ENCODE peak calls at places on chromosomes 3 and 15, in six cellular contexts. J is neuronal stem cell, D is kidney glomerular epithelial cell, Z is D341Med, Y is activated T-cell treated with anti-CD3 and anti-CD28 coated beads for 1 hour, K is HTR-8/SVneo. M is an unnamed sample.

GRCh38 chr3:51687472-51688205 is 16.6 kb downstream of the TEX264 start:
- DNase-seq in J (no peak), D (no peak), Z (no peak), Y (no peak), K (peak; percentile 57), M (no peak)

GRCh38 chr3:127961963-127962362 is 46.9 kb downstream of the KBTBD12 start:
- DNase-seq in J (no peak), D (peak; percentile 47), Z (no peak), Y (no peak), K (peak; percentile 13), M (no peak)

GRCh38 chr3:354433-354832 is 157.9 kb downstream of the CHL1 start:
- DNase-seq in J (peak; percentile 67), D (peak; percentile 33), Z (peak; percentile 44), Y (no peak), K (peak; percentile 3), M (peak; percentile 35)

GRCh38 chr3:112685435-112685834 is 44.5 kb upstream of the CCDC80 start:
- DNase-seq in J (no peak), D (no peak), Z (no peak), Y (no peak), K (no peak), M (peak; percentile 35)

GRCh38 chr3:5187920-5188418 is 462 bp downstream of the EDEM1 start:
- DNase-seq in J (no peak), D (no peak), Z (peak; percentile 78), Y (peak; percentile 32), K (no peak), M (peak; percentile 76)

GRCh38 chr15:71566226-71566625 is 244.1 kb upstream of the NR2E3 start:
- DNase-seq in J (no peak), D (no peak), Z (no peak), Y (no peak), K (no peak), M (no peak)

GRCh38 chr3:127456471-127457093 is 134.0 kb downstream of the TPRA1 start:
- DNase-seq in J (no peak), D (peak; percentile 82), Z (no peak), Y (no peak), K (peak; percentile 64), M (no peak)

GRCh38 chr15:25208735-25209134 is 230.1 kb downstream of the UBE3A start:
- DNase-seq in J (no peak), D (no peak), Z (no peak), Y (no peak), K (no peak), M (no peak)

GRCh38 chr3:141686477-141687280 is 51.4 kb upstream of the RNF7 start:
- DNase-seq in J (no peak), D (no peak), Z (no peak), Y (no peak), K (peak; percentile 62), M (no peak)

GRCh38 chr3:150180349-150180748 is 209.7 kb upstream of the PFN2 start:
- DNase-seq in J (no peak), D (peak; percentile 49), Z (no peak), Y (no peak), K (peak; percentile 26), M (no peak)

GRCh38 chr3:23889401-23889800 is 27.4 kb downstream of the NKIRAS1 start:
- DNase-seq in J (no peak), D (no peak), Z (no peak), Y (no peak), K (no peak), M (no peak)

GRCh38 chr3:69791111-69791510 is 51.8 kb downstream of the MITF start:
- DNase-seq in J (no peak), D (no peak), Z (no peak), Y (no peak), K (no peak), M (no peak)

GRCh38 chr3:16849795-16850194 is 35.0 kb upstream of the PLCL2 start:
- DNase-seq in J (no peak), D (no peak), Z (no peak), Y (no peak), K (peak; percentile 15), M (no peak)

GRCh38 chr3:113839551-113839950 is 963 bp downstream of the GRAMD1C start:
- DNase-seq in J (no peak), D (no peak), Z (peak; percentile 26), Y (no peak), K (no peak), M (no peak)

GRCh38 chr3:120908803-120909601 is 997 bp downstream of the STXBP5L start:
- DNase-seq in J (peak; percentile 11), D (no peak), Z (no peak), Y (no peak), K (no peak), M (no peak)

GRCh38 chr3:171643033-171643432 is 167.2 kb downstream of the PLD1 start:
- DNase-seq in J (no peak), D (no peak), Z (no peak), Y (no peak), K (no peak), M (no peak)

GRCh38 chr3:125651246-125651645 is 55.9 kb upstream of the OSBPL11 start:
- DNase-seq in J (no peak), D (peak; percentile 6), Z (no peak), Y (no peak), K (peak; percentile 52), M (no peak)

GRCh38 chr3:134651347-134652041 is 672 bp upstream of the KY start:
- DNase-seq in J (no peak), D (no peak), Z (peak; percentile 33), Y (no peak), K (no peak), M (no peak)

GRCh38 chr3:197082871-197083270 is 53.3 kb upstream of the MELTF start:
- DNase-seq in J (no peak), D (no peak), Z (no peak), Y (no peak), K (no peak), M (no peak)

GRCh38 chr15:70492240-70493177 is 270.8 kb downstream of the UACA start:
- DNase-seq in J (no peak), D (peak; percentile 90), Z (no peak), Y (peak; percentile 69), K (peak; percentile 90), M (peak; percentile 80)

GRCh38 chr3:63862804-63863149 is 828 bp downstream of the THOC7 start:
- DNase-seq in J (no peak), D (peak; percentile 5), Z (no peak), Y (no peak), K (no peak), M (no peak)

GRCh38 chr3:177672252-177672911 is 475.1 kb upstream of the TBL1XR1 start:
- DNase-seq in J (no peak), D (no peak), Z (no peak), Y (no peak), K (no peak), M (no peak)

GRCh38 chr3:10008588-10009344 is 17.5 kb upstream of the FANCD2 start:
- DNase-seq in J (peak; percentile 73), D (peak; percentile 60), Z (peak; percentile 85), Y (peak; percentile 60), K (peak; percentile 60), M (peak; percentile 91)

GRCh38 chr15:29131336-29132109 is 138.1 kb downstream of the NSMCE3 start:
- DNase-seq in J (no peak), D (no peak), Z (no peak), Y (no peak), K (no peak), M (no peak)

GRCh38 chr3:112304611-112305010 is 10.6 kb upstream of the SLC9C1 start:
- DNase-seq in J (no peak), D (no peak), Z (no peak), Y (no peak), K (no peak), M (no peak)

GRCh38 chr3:123807820-123808219 is 76.3 kb downstream of the MYLK start:
- DNase-seq in J (no peak), D (peak; percentile 26), Z (no peak), Y (no peak), K (no peak), M (peak; percentile 50)

GRCh38 chr3:177929310-177929709 is 606.9 kb upstream of the KCNMB2 start:
- DNase-seq in J (no peak), D (no peak), Z (no peak), Y (no peak), K (no peak), M (no peak)

GRCh38 chr3:190537131-190537530 is 23.2 kb downstream of the IL1RAP start:
- DNase-seq in J (no peak), D (no peak), Z (no peak), Y (no peak), K (no peak), M (no peak)

GRCh38 chr3:131702156-131702555 is 199.4 kb upstream of the MRPL3 start:
- DNase-seq in J (no peak), D (no peak), Z (no peak), Y (no peak), K (no peak), M (no peak)

GRCh38 chr15:71651750-71652186 is 158.6 kb upstream of the NR2E3 start:
- DNase-seq in J (peak; percentile 9), D (peak; percentile 60), Z (no peak), Y (no peak), K (peak; percentile 43), M (no peak)

GRCh38 chr3:141659821-141660597 is 78.1 kb upstream of the RNF7 start:
- DNase-seq in J (peak; percentile 47), D (no peak), Z (peak; percentile 82), Y (no peak), K (peak; percentile 51), M (peak; percentile 89)

GRCh38 chr3:21390856-21391255 is 360.2 kb downstream of the ZNF385D start:
- DNase-seq in J (no peak), D (no peak), Z (no peak), Y (no peak), K (no peak), M (no peak)

GRCh38 chr3:114307222-114307840 is 13.5 kb downstream of the TIGIT start:
- DNase-seq in J (no peak), D (no peak), Z (no peak), Y (no peak), K (no peak), M (no peak)

GRCh38 chr3:82329300-82329699 is 567.9 kb upstream of the GBE1 start:
- DNase-seq in J (no peak), D (no peak), Z (no peak), Y (no peak), K (no peak), M (no peak)

GRCh38 chr3:45912435-45912834 is 26.1 kb downstream of the CCR9 start:
- DNase-seq in J (no peak), D (no peak), Z (no peak), Y (no peak), K (no peak), M (no peak)

GRCh38 chr3:66035763-66036477 is 2.8 kb downstream of the MAGI1 start:
- DNase-seq in J (peak; percentile 35), D (peak; percentile 49), Z (no peak), Y (no peak), K (no peak), M (no peak)

GRCh38 chr3:125628212-125628611 is 32.9 kb upstream of the OSBPL11 start:
- DNase-seq in J (no peak), D (no peak), Z (no peak), Y (no peak), K (no peak), M (no peak)

GRCh38 chr3:197501879-197502620 is 53.7 kb downstream of the BDH1 start:
- DNase-seq in J (peak; percentile 50), D (peak; percentile 16), Z (peak; percentile 78), Y (no peak), K (no peak), M (peak; percentile 68)